ENCODE peak calls at places on chromosome 6, in ten cellular contexts. C is B cell; T is activated CD8-positive, alpha-beta T cell treated with anti-CD3 and anti-CD28 coated beads for 36 hours; F is HepG2; O is lower lobe of right lung; K is RWPE1; L is HCT116; Y is adrenal gland; E is PC-3; B is natural killer cell. M is an unnamed sample.

GRCh38 chr6:5351552-5351951 is 90.2 kb downstream of the FARS2 start:
- DNase-seq in C (no peak), T (no peak), F (no peak), O (no peak), K (no peak), L (no peak), Y (no peak), E (peak), B (no peak), M (no peak)

GRCh38 chr6:108689279-108690161 is 128.8 kb downstream of the FOXO3 start:
- DNase-seq in C (no peak), T (no peak), F (no peak), O (peak), K (peak), L (peak), Y (peak), E (peak), B (no peak), M (no peak)

GRCh38 chr6:74447013-74447412 is 751.0 kb downstream of the CD109 start:
- DNase-seq in C (no peak), T (no peak), F (no peak), O (no peak), K (no peak), L (peak), Y (no peak), E (peak), B (no peak), M (no peak)

GRCh38 chr6:163902993-163903392 is 488.5 kb downstream of the QKI start:
- DNase-seq in C (no peak), T (no peak), F (no peak), O (no peak), K (no peak), L (no peak), Y (no peak), E (no peak), B (no peak), M (no peak)

GRCh38 chr6:108163644-108164536 is 1.9 kb upstream of the NR2E1 start:
- DNase-seq in C (no peak), T (peak), F (no peak), O (no peak), K (no peak), L (no peak), Y (no peak), E (no peak), B (no peak), M (no peak)

GRCh38 chr6:16961577-16961976 is 140.3 kb upstream of the STMND1 start:
- DNase-seq in C (no peak), T (no peak), F (no peak), O (no peak), K (no peak), L (no peak), Y (no peak), E (peak), B (no peak), M (no peak)

GRCh38 chr6:97394160-97394748 is 111.2 kb upstream of the MMS22L start:
- DNase-seq in C (peak), T (peak), F (peak), O (no peak), K (peak), L (peak), Y (peak), E (peak), B (no peak), M (no peak)

GRCh38 chr6:38509713-38510112 is 130.0 kb downstream of the BTBD9 start:
- DNase-seq in C (no peak), T (no peak), F (peak), O (no peak), K (peak), L (peak), Y (no peak), E (peak), B (no peak), M (no peak)

GRCh38 chr6:145891126-145891525 is 73.0 kb downstream of the SHPRH start:
- DNase-seq in C (no peak), T (no peak), F (peak), O (no peak), K (no peak), L (no peak), Y (no peak), E (no peak), B (no peak), M (no peak)

GRCh38 chr6:129748212-129748900 is 38.4 kb upstream of the ARHGAP18 start:
- DNase-seq in C (peak), T (peak), F (peak), O (no peak), K (peak), L (peak), Y (peak), E (peak), B (peak), M (no peak)

GRCh38 chr6:167401525-167402194 is 76.8 kb downstream of the TTLL2 start:
- DNase-seq in C (no peak), T (no peak), F (no peak), O (peak), K (no peak), L (no peak), Y (no peak), E (no peak), B (no peak), M (peak)

GRCh38 chr6:128124713-128125112 is 223.9 kb upstream of the THEMIS start:
- DNase-seq in C (no peak), T (peak), F (peak), O (no peak), K (no peak), L (no peak), Y (no peak), E (peak), B (no peak), M (no peak)

GRCh38 chr6:10465633-10466499 is 51.0 kb upstream of the TFAP2A start:
- DNase-seq in C (no peak), T (peak), F (peak), O (no peak), K (peak), L (peak), Y (peak), E (peak), B (no peak), M (no peak)

GRCh38 chr6:15063253-15063853 is 182.5 kb upstream of the JARID2 start:
- DNase-seq in C (peak), T (no peak), F (peak), O (peak), K (no peak), L (no peak), Y (peak), E (no peak), B (no peak), M (no peak)

GRCh38 chr6:47061631-47062300 is 19.6 kb upstream of the ADGRF1 start:
- DNase-seq in C (no peak), T (no peak), F (peak), O (no peak), K (no peak), L (no peak), Y (peak), E (peak), B (no peak), M (no peak)

GRCh38 chr6:156953125-156953477 is 175.9 kb downstream of the ARID1B start:
- DNase-seq in C (no peak), T (no peak), F (no peak), O (no peak), K (no peak), L (no peak), Y (no peak), E (no peak), B (no peak), M (no peak)

GRCh38 chr6:10416863-10417641 is 2.2 kb upstream of the TFAP2A start:
- DNase-seq in C (no peak), T (no peak), F (no peak), O (peak), K (no peak), L (no peak), Y (no peak), E (no peak), B (no peak), M (no peak)

GRCh38 chr6:13447949-13448724 is 39.3 kb downstream of the GFOD1 start:
- DNase-seq in C (no peak), T (no peak), F (no peak), O (no peak), K (peak), L (no peak), Y (no peak), E (no peak), B (no peak), M (no peak)

GRCh38 chr6:21138359-21139094 is 455.0 kb upstream of the SOX4 start:
- DNase-seq in C (no peak), T (no peak), F (no peak), O (no peak), K (no peak), L (no peak), Y (no peak), E (peak), B (no peak), M (no peak)

GRCh38 chr6:157753291-157753690 is 69.8 kb upstream of the SNX9 start:
- DNase-seq in C (peak), T (no peak), F (no peak), O (no peak), K (no peak), L (no peak), Y (no peak), E (peak), B (no peak), M (no peak)

GRCh38 chr6:42428326-42429041 is 23.2 kb downstream of the TRERF1 start:
- DNase-seq in C (no peak), T (peak), F (no peak), O (no peak), K (no peak), L (no peak), Y (peak), E (no peak), B (no peak), M (no peak)

GRCh38 chr6:106033806-106034205 is 52.3 kb upstream of the PRDM1 start:
- DNase-seq in C (no peak), T (no peak), F (no peak), O (no peak), K (no peak), L (no peak), Y (no peak), E (no peak), B (no peak), M (no peak)

GRCh38 chr6:43181942-43182860 is at the start of gene CUL9:
- DNase-seq in C (peak), T (peak), F (peak), O (peak), K (peak), L (peak), Y (peak), E (peak), B (peak), M (peak)

GRCh38 chr6:111590209-111590955 is 15.3 kb downstream of the TRAF3IP2 start:
- DNase-seq in C (no peak), T (no peak), F (no peak), O (no peak), K (no peak), L (no peak), Y (no peak), E (peak), B (no peak), M (no peak)

GRCh38 chr6:151822252-151823111 is 15.0 kb downstream of the ESR1 start:
- DNase-seq in C (peak), T (no peak), F (no peak), O (no peak), K (no peak), L (no peak), Y (no peak), E (no peak), B (no peak), M (no peak)
- TF ChIP-seq CTCF in C (no peak), T (no peak), F (no peak), O (no peak), K (no peak), L (no peak), Y (no peak), E (no peak), B (no peak), M (no peak)

GRCh38 chr6:36979343-36979742 is 6.7 kb downstream of the MTCH1 start:
- DNase-seq in C (no peak), T (peak), F (no peak), O (no peak), K (no peak), L (no peak), Y (peak), E (peak), B (no peak), M (no peak)
- TF ChIP-seq CTCF in C (no peak), T (peak), F (peak), O (peak), K (no peak), L (peak), Y (peak), E (peak), B (no peak), M (peak)

GRCh38 chr6:68658338-68658737 is 23.3 kb downstream of the ADGRB3 start:
- DNase-seq in C (no peak), T (no peak), F (no peak), O (no peak), K (no peak), L (no peak), Y (no peak), E (no peak), B (no peak), M (no peak)

GRCh38 chr6:68653706-68654089 is 18.6 kb downstream of the ADGRB3 start:
- DNase-seq in C (no peak), T (no peak), F (no peak), O (no peak), K (no peak), L (no peak), Y (no peak), E (no peak), B (no peak), M (no peak)

GRCh38 chr6:68654134-68654533 is 19.1 kb downstream of the ADGRB3 start:
- DNase-seq in C (no peak), T (no peak), F (no peak), O (no peak), K (no peak), L (no peak), Y (no peak), E (no peak), B (no peak), M (no peak)

GRCh38 chr6:68655028-68655427 is 19.9 kb downstream of the ADGRB3 start:
- DNase-seq in C (no peak), T (no peak), F (no peak), O (no peak), K (no peak), L (no peak), Y (no peak), E (no peak), B (no peak), M (no peak)

GRCh38 chr6:68657374-68657773 is 22.3 kb downstream of the ADGRB3 start:
- DNase-seq in C (no peak), T (no peak), F (no peak), O (no peak), K (no peak), L (no peak), Y (no peak), E (no peak), B (no peak), M (no peak)
- TF ChIP-seq CTCF in C (no peak), T (no peak), F (no peak), O (no peak), K (no peak), L (no peak), Y (no peak), E (no peak), B (no peak), M (no peak)

GRCh38 chr6:41100871-41101287 is 28.1 kb downstream of the NFYA start:
- DNase-seq in C (no peak), T (no peak), F (no peak), O (peak), K (no peak), L (no peak), Y (no peak), E (no peak), B (no peak), M (no peak)

GRCh38 chr6:41098366-41098765 is 25.6 kb downstream of the NFYA start:
- DNase-seq in C (no peak), T (no peak), F (no peak), O (no peak), K (no peak), L (no peak), Y (no peak), E (no peak), B (no peak), M (no peak)

GRCh38 chr6:41092421-41093140 is 19.8 kb downstream of the NFYA start:
- DNase-seq in C (no peak), T (no peak), F (peak), O (no peak), K (no peak), L (no peak), Y (no peak), E (peak), B (no peak), M (no peak)

GRCh38 chr6:41093729-41094128 is 21.0 kb downstream of the NFYA start:
- DNase-seq in C (no peak), T (no peak), F (no peak), O (no peak), K (no peak), L (no peak), Y (peak), E (no peak), B (no peak), M (no peak)

DNA sequence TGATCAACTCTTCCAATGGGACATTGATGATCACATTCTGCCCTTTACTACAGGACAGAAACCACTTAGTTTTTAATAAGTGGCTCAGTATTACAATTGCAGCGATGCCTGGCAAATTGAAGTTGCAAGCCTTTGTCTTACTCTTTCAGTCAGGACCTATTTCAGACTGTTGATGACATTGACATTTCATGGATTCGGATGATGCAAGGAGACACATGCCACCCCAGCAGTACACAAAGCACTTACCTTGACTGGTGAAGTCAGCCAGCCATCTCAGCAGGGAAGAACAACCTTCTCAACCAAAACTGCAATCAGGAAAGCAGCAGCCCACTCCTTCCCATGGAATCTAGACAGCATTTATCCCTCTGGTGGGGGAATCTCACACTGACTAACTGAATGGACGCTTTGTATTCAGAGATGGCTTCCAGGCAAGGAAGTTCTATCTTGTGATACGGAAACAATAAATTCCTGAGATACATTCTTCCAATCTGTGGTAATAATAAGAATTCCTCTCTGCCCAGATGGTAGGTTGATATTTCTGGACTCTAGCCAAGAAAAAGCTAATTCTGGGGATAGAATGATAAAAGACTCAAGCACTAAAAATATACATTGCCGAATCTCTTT is 24.8 kb downstream of the NFYA start:
- DNase-seq in C (no peak), T (no peak), F (no peak), O (no peak), K (no peak), L (no peak), Y (no peak), E (no peak), B (no peak), M (no peak)
- TF ChIP-seq CTCF in C (no peak), T (no peak), F (no peak), O (no peak), K (no peak), L (no peak), Y (no peak), E (no peak), B (no peak), M (no peak)